ENCODE peak calls at places on chromosomes 7 and 10, in five cellular contexts. A is HCT116, N is GM12878, T is H1, U is SK-N-SH. G is an unnamed sample. For H3K4me1 and H3K36me3, the result is how much of the 10 kb centered on the place peaks cover.

GRCh38 chr7:112572669-112573301 is 92.0 kb downstream of the LSMEM1 start:
- DNase-seq in N (no peak), T (no peak), U (no peak), A (no peak), G (no peak)

GRCh38 chr10:43304687-43305333 is 37.9 kb upstream of the RASGEF1A start:
- DNase-seq in N (no peak), A (no peak), U (peak), T (peak), G (no peak)

GRCh38 chr7:155257482-155258232 is 40.0 kb upstream of the INSIG1 start:
- DNase-seq in U (peak), A (no peak), T (no peak), N (no peak), G (no peak)

GRCh38 chr7:159370-160270 is 32.8 kb upstream of the FAM20C start:
- DNase-seq in N (no peak), A (no peak), U (peak), T (no peak), G (no peak)

GRCh38 chr7:51351661-51352060 is 35.1 kb upstream of the COBL start:
- DNase-seq in U (no peak), N (no peak), A (no peak), T (no peak), G (no peak)

GRCh38 chr10:35386594-35387174 is 50.4 kb downstream of the CCNY start:
- DNase-seq in N (no peak), A (no peak), T (no peak), U (peak), G (no peak)

GRCh38 chr7:12133865-12134264 is 77.2 kb upstream of the TMEM106B start:
- DNase-seq in T (no peak), U (no peak), A (no peak), N (no peak), G (no peak)

GRCh38 chr7:114502454-114503254 is 88.0 kb downstream of the FOXP2 start:
- DNase-seq in N (no peak), U (no peak), T (no peak), A (no peak), G (no peak)

GRCh38 chr7:97639036-97639435 is 92.8 kb upstream of the TAC1 start:
- DNase-seq in U (no peak), N (no peak), T (no peak), A (no peak), G (peak)

GRCh38 chr7:106593028-106593417 is 67.9 kb downstream of the CCDC71L start:
- DNase-seq in N (no peak), T (no peak), U (no peak), A (no peak), G (no peak)

GRCh38 chr7:149759111-149759510 is 14.3 kb downstream of the ZNF467 start:
- DNase-seq in U (no peak), N (no peak), A (no peak), T (no peak), G (no peak)

GRCh38 chr7:88344956-88345832 is 38.5 kb upstream of the STEAP4 start:
- DNase-seq in U (peak), A (peak), T (peak), N (no peak), G (peak)

GRCh38 chr10:116268976-116269375 is 4.0 kb downstream of the GFRA1 start:
- DNase-seq in T (no peak), U (peak), N (no peak), A (no peak), G (no peak)

GRCh38 chr10:102405108-102405561 is 9.6 kb downstream of the NFKB2 start:
- DNase-seq in U (no peak), N (no peak), T (no peak), A (no peak), G (no peak)

GRCh38 chr10:117221156-117221711 is 19.7 kb upstream of the SLC18A2 start:
- DNase-seq in T (peak), N (no peak), U (peak), A (peak), G (no peak)

GRCh38 chr7:142804715-142805114 is 33.9 kb downstream of the PRSS2 start:
- DNase-seq in N (no peak), T (no peak), A (no peak), U (no peak), G (no peak)

GRCh38 chr10:113180401-113181154 is 230.5 kb downstream of the TCF7L2 start:
- DNase-seq in T (peak), N (no peak), A (no peak), U (peak), G (no peak)

GRCh38 chr10:44125879-44126675 is 258.8 kb downstream of the CXCL12 start:
- DNase-seq in T (no peak), A (no peak), N (no peak), U (no peak), G (no peak)

GRCh38 chr7:132578050-132578370 is 1.7 kb upstream of the PLXNA4 start:
- DNase-seq in N (no peak), A (no peak), U (no peak), T (no peak), G (no peak)

GRCh38 chr7:67753891-67754290 is 757.3 kb downstream of the TYW1 start:
- DNase-seq in A (no peak), N (no peak), U (no peak), T (no peak), G (no peak)

GRCh38 chr7:70512719-70513118 is 619.2 kb upstream of the GALNT17 start:
- DNase-seq in A (no peak), T (no peak), N (no peak), U (no peak), G (no peak)

GRCh38 chr7:24438232-24438631 is 135.0 kb upstream of the PALS2 start:
- DNase-seq in T (no peak), A (no peak), U (no peak), N (no peak), G (no peak)

GRCh38 chr10:17214991-17215781 is 12.9 kb upstream of the VIM start:
- DNase-seq in N (no peak), U (no peak), A (peak), T (no peak), G (no peak)

GRCh38 chr7:5462216-5462615 is 38.6 kb upstream of the TNRC18 start:
- DNase-seq in A (no peak), N (no peak), T (no peak), U (no peak), G (no peak)

GRCh38 chr10:121900443-121901174 is 27.2 kb downstream of the ATE1 start:
- DNase-seq in U (peak), T (no peak), N (no peak), A (peak), G (peak)

GRCh38 chr10:36612436-36612835 is 513.0 kb upstream of the ANKRD30A start:
- DNase-seq in N (no peak), A (no peak), T (peak), U (no peak), G (no peak)

GRCh38 chr10:84256510-84257342 is 11.9 kb downstream of the RGR start:
- DNase-seq in U (no peak), A (peak), N (no peak), T (peak), G (no peak)

GRCh38 chr7:36202347-36202896 is 49.4 kb downstream of the EEPD1 start:
- DNase-seq in T (no peak), A (no peak), N (no peak), U (peak), G (no peak)

GRCh38 chr10:77887631-77888355 is 38.8 kb downstream of the DLG5 start:
- DNase-seq in U (no peak), A (no peak), T (no peak), N (no peak), G (no peak)

GRCh38 chr10:120110196-120110595 is 217.7 kb downstream of the SEC23IP start:
- DNase-seq in T (no peak), N (no peak), U (no peak), A (no peak), G (no peak)

GRCh38 chr10:89421018-89421476 is 6.7 kb downstream of the IFIT5 start:
- DNase-seq in U (no peak), T (no peak), A (no peak), N (no peak), G (no peak)

GRCh38 chr10:93471110-93471651 is 11.0 kb downstream of the MYOF start:
- DNase-seq in N (no peak), A (peak), T (no peak), U (no peak), G (no peak)

GRCh38 chr10:14736600-14737081 is 38.1 kb downstream of the FAM107B start:
- DNase-seq in N (no peak), A (no peak), T (no peak), U (no peak), G (no peak)

GRCh38 chr10:63720072-63720537 is 198.9 kb downstream of the REEP3 start:
- DNase-seq in N (peak), T (peak), A (peak), U (peak), G (peak)

GRCh38 chr10:78427497-78428031 is 393.9 kb downstream of the RPS24 start:
- DNase-seq in N (no peak), U (no peak), T (no peak), A (no peak), G (no peak)

GRCh38 chr7:104444019-104444418 is 115.6 kb downstream of the LHFPL3 start:
- DNase-seq in U (no peak), N (no peak), T (no peak), A (no peak), G (no peak)
- TF ChIP-seq YY1 in U (no peak), N (no peak), T (no peak), A (no peak), G (no peak)

GRCh38 chr7:28726563-28726962 is 231.6 kb downstream of the TRIL start:
- DNase-seq in T (no peak), A (no peak), N (no peak), U (no peak), G (no peak)
- H3K4me1 ChIP-seq in T (under half), A (under half), N (under half), U (under half), G (under half)

GRCh38 chr10:3145366-3145765 is 27.2 kb downstream of the PITRM1 start:
- DNase-seq in T (no peak), U (no peak), A (no peak), N (no peak), G (no peak)

GRCh38 chr10:3143366-3143765 is 29.2 kb downstream of the PITRM1 start:
- DNase-seq in U (no peak), A (no peak), N (no peak), T (no peak), G (no peak)

GRCh38 chr10:3142146-3142875 is 30.3 kb downstream of the PITRM1 start:
- DNase-seq in N (no peak), U (peak), A (no peak), T (no peak), G (no peak)

GRCh38 chr10:3146289-3146688 is 26.3 kb downstream of the PITRM1 start:
- DNase-seq in T (no peak), N (no peak), A (no peak), U (no peak), G (no peak)

DNA sequence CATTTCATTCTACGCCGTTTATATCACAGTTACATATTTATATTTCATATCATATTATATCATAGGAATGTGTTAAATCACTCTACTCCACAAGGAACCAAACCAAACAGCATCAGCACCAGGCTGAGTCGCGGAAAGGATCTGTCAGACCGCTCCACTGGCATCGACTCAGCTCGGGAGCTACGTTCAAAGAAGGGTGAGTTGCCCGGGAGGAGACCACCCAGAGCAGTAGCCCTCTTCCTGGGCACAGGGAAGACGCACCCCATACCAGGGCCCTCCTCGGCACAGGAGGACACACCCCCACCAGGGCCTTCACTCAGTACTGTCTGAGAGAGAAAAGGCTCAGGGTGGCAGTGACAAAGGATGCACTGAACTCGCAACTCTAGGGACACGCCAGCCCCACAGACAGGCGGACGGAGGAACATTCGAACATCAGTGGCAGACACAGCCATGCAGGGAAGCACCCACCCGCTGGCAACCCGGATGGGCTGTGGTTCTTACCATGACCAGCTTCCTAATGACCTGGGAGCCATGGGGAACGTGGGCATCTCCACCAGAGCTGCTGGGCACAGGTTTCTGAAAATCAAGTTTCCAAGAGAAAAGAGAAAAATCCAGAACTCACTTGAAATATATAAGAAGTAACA is 28.7 kb downstream of the PITRM1 start:
- DNase-seq in A (no peak), U (no peak), T (no peak), N (no peak), G (no peak)
- H3K36me3 ChIP-seq in A (under half), U (half or more), T (under half), N (under half), G (half or more)

GRCh38 chr10:2049560-2049959 is 312.2 kb upstream of the ADARB2 start:
- DNase-seq in N (no peak), A (no peak), T (no peak), U (no peak), G (no peak)
- TF ChIP-seq YY1 in N (no peak), A (no peak), T (no peak), U (no peak), G (no peak)

DNA sequence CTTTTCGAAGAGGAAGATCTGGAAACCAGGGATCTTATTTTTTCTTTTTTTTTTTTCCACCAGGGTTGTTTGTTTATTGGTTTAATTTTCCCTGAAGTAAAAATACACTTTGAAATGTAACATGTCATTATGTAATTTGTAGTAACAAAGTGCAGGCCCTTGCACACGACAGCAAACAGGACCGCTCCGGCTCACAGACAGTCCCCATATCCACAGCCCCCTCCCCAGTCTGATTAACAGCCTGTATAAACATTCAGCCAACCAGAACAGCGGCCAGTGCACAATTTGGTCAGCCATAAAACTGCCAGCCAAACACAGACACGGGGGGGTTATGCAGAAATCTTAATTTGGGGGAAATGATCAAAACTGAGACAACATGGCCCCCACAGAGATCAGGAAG is 431.6 kb upstream of the NPVF start:
- DNase-seq in T (no peak), U (peak), N (no peak), A (no peak), G (no peak)
- H3K4me1 ChIP-seq in T (under half), U (half or more), N (under half), A (under half), G (under half)

GRCh38 chr10:125026974-125027735 is 85.2 kb downstream of the ZRANB1 start:
- DNase-seq in A (no peak), N (no peak), T (no peak), U (no peak), G (no peak)

GRCh38 chr10:125023862-125024495 is 82.1 kb downstream of the ZRANB1 start:
- DNase-seq in U (peak), N (no peak), A (no peak), T (no peak), G (no peak)

GRCh38 chr10:125024496-125025234 is 82.7 kb downstream of the ZRANB1 start:
- DNase-seq in U (peak), A (no peak), N (no peak), T (no peak), G (no peak)

GRCh38 chr10:125026036-125026931 is 84.4 kb downstream of the ZRANB1 start:
- DNase-seq in N (no peak), U (no peak), A (no peak), T (no peak), G (no peak)

DNA sequence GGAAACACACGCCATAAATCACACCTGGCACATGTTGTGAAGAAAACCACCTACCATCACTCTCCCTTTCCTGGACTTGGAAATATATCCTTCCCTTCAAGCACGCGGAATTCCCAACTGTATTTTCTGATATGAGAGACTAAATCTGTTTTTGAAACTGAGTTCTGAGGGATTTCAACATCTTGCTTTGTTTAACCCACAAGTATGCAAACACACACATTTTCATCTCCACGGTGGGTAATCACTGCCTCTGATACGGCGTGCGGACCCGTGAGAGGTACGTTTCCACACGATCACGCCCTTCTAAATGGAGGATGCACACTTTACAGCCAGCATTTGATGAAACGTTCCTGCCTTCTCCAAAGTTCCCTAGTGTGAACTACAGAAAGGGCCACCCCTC is 83.4 kb downstream of the ZRANB1 start:
- DNase-seq in U (no peak), T (no peak), N (no peak), A (no peak), G (no peak)
- H3K36me3 ChIP-seq in U (under half), T (under half), N (under half), A (under half), G (half or more)

GRCh38 chr10:110447886-110448285 is 49.8 kb upstream of the DUSP5 start:
- DNase-seq in U (no peak), T (no peak), N (no peak), A (no peak), G (no peak)

GRCh38 chr10:110446277-110446676 is 51.4 kb upstream of the DUSP5 start:
- DNase-seq in T (no peak), N (no peak), A (no peak), U (no peak), G (no peak)

GRCh38 chr10:110445871-110446270 is 51.8 kb upstream of the DUSP5 start:
- DNase-seq in A (no peak), U (no peak), N (no peak), T (no peak), G (no peak)

GRCh38 chr10:110448682-110449418 is 48.9 kb upstream of the DUSP5 start:
- DNase-seq in U (no peak), T (no peak), N (no peak), A (no peak), G (no peak)

GRCh38 chr10:110446954-110447608 is 50.6 kb upstream of the DUSP5 start:
- DNase-seq in T (no peak), A (no peak), N (no peak), U (no peak), G (no peak)
- TF ChIP-seq YY1 in T (no peak), A (peak), N (no peak), U (no peak), G (no peak)

GRCh38 chr10:71598673-71599072 is 120.9 kb downstream of the C10orf105 start:
- DNase-seq in N (no peak), T (no peak), U (no peak), A (no peak), G (no peak)

GRCh38 chr10:71596759-71597158 is 122.8 kb downstream of the C10orf105 start:
- DNase-seq in A (no peak), T (no peak), U (no peak), N (no peak), G (no peak)

GRCh38 chr10:71599518-71599917 is 120.1 kb downstream of the C10orf105 start:
- DNase-seq in U (no peak), N (no peak), A (no peak), T (no peak), G (no peak)

GRCh38 chr10:71596127-71596526 is 123.5 kb downstream of the C10orf105 start:
- DNase-seq in N (no peak), U (no peak), A (no peak), T (no peak), G (no peak)

GRCh38 chr10:71597821-71598498 is 121.6 kb downstream of the C10orf105 start:
- DNase-seq in U (no peak), A (no peak), T (no peak), N (no peak), G (no peak)
- H3K4me1 ChIP-seq in U (under half), A (under half), T (under half), N (under half), G (under half)

GRCh38 chr10:129841590-129841989 is 122.5 kb downstream of the EBF3 start:
- DNase-seq in T (no peak), N (no peak), U (no peak), A (no peak), G (no peak)

GRCh38 chr10:129838794-129839193 is 125.3 kb downstream of the EBF3 start:
- DNase-seq in N (no peak), T (no peak), A (no peak), U (no peak), G (no peak)

GRCh38 chr10:129839285-129840195 is 124.5 kb downstream of the EBF3 start:
- DNase-seq in N (no peak), A (no peak), U (no peak), T (no peak), G (no peak)

GRCh38 chr10:129841071-129841470 is 123.0 kb downstream of the EBF3 start:
- DNase-seq in N (no peak), U (no peak), T (no peak), A (no peak), G (no peak)

DNA sequence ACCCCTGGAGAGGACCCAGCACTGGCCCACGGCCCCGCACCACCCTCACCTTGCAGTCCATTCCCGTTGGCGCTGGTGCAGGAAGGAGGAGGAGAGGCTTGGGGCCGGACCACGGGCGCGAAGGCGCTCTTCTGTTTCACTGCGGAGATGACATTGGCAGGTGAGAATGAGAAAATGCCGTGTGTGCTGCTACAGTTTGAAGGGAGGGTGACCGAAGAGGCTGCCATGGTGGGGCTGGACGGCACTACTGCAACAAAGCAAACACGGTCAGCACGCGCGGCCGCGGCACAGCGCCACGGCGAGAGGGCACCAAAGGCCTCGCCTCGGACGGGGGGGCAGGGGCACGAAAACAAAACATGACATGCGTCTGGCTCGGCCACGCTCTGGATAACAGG is 123.9 kb downstream of the EBF3 start:
- DNase-seq in N (no peak), A (no peak), T (no peak), U (no peak), G (no peak)
- H3K36me3 ChIP-seq in N (under half), A (under half), T (under half), U (under half), G (under half)